ENCODE peak calls at places on chromosomes 6 and 20, in ten cellular contexts. H is fibroblast of the aortic adventitia; D is M059J; O is stomach; I is AG10803; V is HL-60; G is esophagus squamous epithelium; Q is naive thymus-derived CD8-positive, alpha-beta T cell; X is T-helper 1 cell; S is EL. W is an unnamed sample.
A peak's percentile ranks its signal among the peaks of the same experiment; 100 is the strongest.

GRCh38 chr6:169212897-169213813 is 40.5 kb downstream of the THBS2 start:
- DNase-seq in S (peak; percentile 90), D (peak; percentile 90), I (peak; percentile 83), Q (peak; percentile 89), O (peak; percentile 92), X (peak; percentile 80), H (peak; percentile 68), V (peak; percentile 96), G (peak; percentile 47), W (peak; percentile 60)

GRCh38 chr20:24684954-24685691 is 215.7 kb downstream of the SYNDIG1 start:
- DNase-seq in I (no peak), V (no peak), X (no peak), O (no peak), Q (no peak), G (no peak), H (no peak), D (no peak), S (no peak), W (no peak)

GRCh38 chr6:33885121-33886057 is 81.6 kb upstream of the MLN start:
- DNase-seq in D (peak; percentile 95), O (no peak), I (peak; percentile 61), G (no peak), H (peak; percentile 49), V (no peak), S (peak; percentile 83), X (no peak), Q (no peak), W (peak; percentile 42)

GRCh38 chr20:42530855-42531674 is 658.6 kb downstream of the PTPRT start:
- DNase-seq in D (peak; percentile 29), Q (no peak), I (peak; percentile 1), O (no peak), X (no peak), S (no peak), H (peak; percentile 0), G (no peak), V (peak; percentile 5), W (no peak)

GRCh38 chr6:35318200-35318844 is 20.7 kb downstream of the DEF6 start:
- DNase-seq in S (peak; percentile 87), D (peak; percentile 90), V (no peak), I (peak; percentile 49), Q (no peak), H (peak; percentile 60), G (no peak), X (no peak), O (peak; percentile 87), W (no peak)

GRCh38 chr6:30740540-30740870 is 2.0 kb downstream of the FLOT1 start:
- DNase-seq in O (no peak), D (peak; percentile 27), X (no peak), Q (no peak), S (no peak), I (no peak), G (no peak), V (no peak), H (no peak), W (no peak)

GRCh38 chr6:20931093-20931492 is 396.8 kb downstream of the CDKAL1 start:
- DNase-seq in Q (no peak), X (no peak), S (no peak), H (peak; percentile 12), G (no peak), V (no peak), O (no peak), D (no peak), I (no peak), W (no peak)

GRCh38 chr6:72466971-72467566 is 154.8 kb upstream of the KCNQ5 start:
- DNase-seq in H (peak; percentile 3), G (no peak), S (no peak), X (no peak), O (no peak), I (no peak), V (no peak), Q (no peak), D (peak; percentile 59), W (no peak)

GRCh38 chr6:133218831-133219230 is 22.3 kb upstream of the EYA4 start:
- DNase-seq in D (peak; percentile 4), I (no peak), S (no peak), H (no peak), G (no peak), Q (no peak), X (no peak), V (no peak), O (no peak), W (peak; percentile 61)

GRCh38 chr20:31603822-31604566 is 1.1 kb upstream of the ID1 start:
- DNase-seq in G (peak; percentile 42), V (peak; percentile 86), X (peak; percentile 80), H (peak; percentile 96), Q (peak; percentile 77), S (peak; percentile 97), O (peak; percentile 96), D (peak; percentile 100), I (peak; percentile 87), W (peak; percentile 85)

GRCh38 chr6:4180653-4181255 is 45.4 kb upstream of the ECI2 start:
- DNase-seq in Q (no peak), S (peak; percentile 25), D (peak; percentile 56), H (peak; percentile 43), I (peak; percentile 66), V (no peak), G (no peak), O (no peak), X (no peak), W (no peak)

GRCh38 chr20:46400828-46401477 is 5.5 kb downstream of the ELMO2 start:
- DNase-seq in O (no peak), S (peak; percentile 57), Q (peak; percentile 45), H (peak; percentile 59), D (no peak), I (peak; percentile 53), X (peak; percentile 18), V (peak; percentile 16), G (no peak), W (no peak)

GRCh38 chr6:151501511-151502136 is 7.8 kb downstream of the CCDC170 start:
- DNase-seq in S (no peak), G (no peak), Q (no peak), D (no peak), O (no peak), I (no peak), X (no peak), V (no peak), H (no peak), W (no peak)

GRCh38 chr6:12751694-12752304 is 35.2 kb downstream of the PHACTR1 start:
- DNase-seq in V (peak; percentile 39), O (peak; percentile 55), G (no peak), D (peak; percentile 58), I (peak; percentile 62), Q (no peak), H (peak; percentile 49), X (no peak), S (peak; percentile 63), W (no peak)

GRCh38 chr20:50226093-50226974 is 35.7 kb downstream of the CEBPB start:
- DNase-seq in O (no peak), I (peak; percentile 70), G (no peak), D (peak; percentile 74), V (peak; percentile 88), X (no peak), S (peak; percentile 62), Q (no peak), H (peak; percentile 65), W (peak; percentile 62)

GRCh38 chr6:102759415-102759814 is 1365.9 kb downstream of the GRIK2 start:
- DNase-seq in X (no peak), G (no peak), H (no peak), I (no peak), V (no peak), Q (no peak), S (peak; percentile 32), O (no peak), D (peak; percentile 6), W (no peak)

GRCh38 chr20:34516874-34517542 is 786 bp downstream of the DYNLRB1 start:
- DNase-seq in H (peak; percentile 20), Q (peak; percentile 17), O (no peak), S (no peak), I (peak; percentile 21), G (no peak), D (no peak), X (no peak), V (peak; percentile 49), W (no peak)

GRCh38 chr20:59105581-59105980 is 58.0 kb upstream of the ZNF831 start:
- DNase-seq in Q (no peak), I (no peak), V (no peak), X (no peak), H (no peak), S (no peak), D (no peak), O (no peak), G (no peak), W (no peak)

GRCh38 chr6:111861321-111861938 is 11.8 kb downstream of the FYN start:
- DNase-seq in G (no peak), I (no peak), H (no peak), D (no peak), V (no peak), X (no peak), S (no peak), Q (no peak), O (no peak), W (no peak)

W was measured in kidney epithelial cell.